ENCODE peak calls at places on chromosome 16, in ten cellular contexts. S is prostate gland; G is endothelial cell; A is AG04450; N is naive thymus-derived CD8-positive, alpha-beta T cell; V is HFF-Myc; W is HS-5; F is activated CD8-positive, alpha-beta memory T cell treated with anti-CD3 and anti-CD28 coated beads for 4 hours; B is activated naive CD4-positive, alpha-beta T cell treated with Interleukin-2 at 50 U/mL for 16 hours; Q is amygdala. I is an unnamed sample.

GRCh38 chr16:15770512-15770911 is 86.3 kb downstream of the MYH11 start:
- DNase-seq in S (no peak), G (no peak), A (peak), N (no peak), V (no peak), W (no peak), F (no peak), B (no peak), Q (no peak), I (no peak)

GRCh38 chr16:81106826-81107503 is 10.8 kb upstream of the GCSH start:
- DNase-seq in S (no peak), G (no peak), A (no peak), N (no peak), V (no peak), W (no peak), F (no peak), B (no peak), Q (no peak), I (no peak)

GRCh38 chr16:4415538-4416199 is 727 bp downstream of the CORO7 start:
- DNase-seq in S (peak), G (peak), A (no peak), N (peak), V (no peak), W (no peak), F (no peak), B (peak), Q (peak), I (peak)

GRCh38 chr16:51392651-51393187 is 241.6 kb upstream of the SALL1 start:
- DNase-seq in S (no peak), G (no peak), A (peak), N (no peak), V (peak), W (no peak), F (no peak), B (no peak), Q (no peak), I (no peak)

GRCh38 chr16:67396159-67396774 is 3.0 kb upstream of the TPPP3 start:
- DNase-seq in S (peak), G (peak), A (no peak), N (no peak), V (peak), W (no peak), F (no peak), B (no peak), Q (no peak), I (no peak)

GRCh38 chr16:84109598-84110325 is 7.0 kb downstream of the MBTPS1 start:
- DNase-seq in S (no peak), G (no peak), A (no peak), N (no peak), V (no peak), W (no peak), F (no peak), B (no peak), Q (no peak), I (no peak)

GRCh38 chr16:58198022-58198683 is at the start of gene CSNK2A2:
- DNase-seq in S (peak), G (peak), A (peak), N (peak), V (peak), W (peak), F (peak), B (peak), Q (no peak), I (peak)

GRCh38 chr16:61665512-61665911 is 370.7 kb downstream of the CDH8 start:
- DNase-seq in S (no peak), G (no peak), A (no peak), N (no peak), V (no peak), W (no peak), F (no peak), B (no peak), Q (no peak), I (no peak)

GRCh38 chr16:27748868-27749546 is 199.1 kb downstream of the KATNIP start:
- DNase-seq in S (peak), G (peak), A (peak), N (peak), V (peak), W (no peak), F (peak), B (peak), Q (no peak), I (peak)

GRCh38 chr16:762049-762513 is 1.5 kb downstream of the MSLN start:
- DNase-seq in S (no peak), G (no peak), A (no peak), N (no peak), V (no peak), W (no peak), F (no peak), B (no peak), Q (no peak), I (no peak)

GRCh38 chr16:72426416-72426815 is 254.5 kb upstream of the PMFBP1 start:
- DNase-seq in S (no peak), G (no peak), A (no peak), N (no peak), V (no peak), W (no peak), F (no peak), B (no peak), Q (no peak), I (no peak)

GRCh38 chr16:86199871-86200700 is 301.1 kb downstream of the IRF8 start:
- DNase-seq in S (no peak), G (no peak), A (peak), N (no peak), V (no peak), W (no peak), F (no peak), B (no peak), Q (no peak), I (no peak)

GRCh38 chr16:48586083-48586482 is 23.9 kb downstream of the N4BP1 start:
- DNase-seq in S (no peak), G (no peak), A (no peak), N (no peak), V (no peak), W (no peak), F (no peak), B (no peak), Q (no peak), I (no peak)

GRCh38 chr16:10787304-10787703 is 31.3 kb downstream of the TVP23A start:
- DNase-seq in S (no peak), G (no peak), A (no peak), N (no peak), V (no peak), W (no peak), F (no peak), B (no peak), Q (no peak), I (no peak)

GRCh38 chr16:18050777-18051176 is 285.8 kb downstream of the NPIPA8 start:
- DNase-seq in S (no peak), G (no peak), A (no peak), N (no peak), V (no peak), W (no peak), F (no peak), B (no peak), Q (no peak), I (no peak)

GRCh38 chr16:73714976-73715375 is 581.6 kb upstream of the PSMD7 start:
- DNase-seq in S (no peak), G (no peak), A (no peak), N (no peak), V (no peak), W (no peak), F (no peak), B (no peak), Q (no peak), I (no peak)

GRCh38 chr16:66457888-66458287 is 30.8 kb downstream of the BEAN1 start:
- DNase-seq in S (no peak), G (no peak), A (no peak), N (no peak), V (no peak), W (no peak), F (no peak), B (no peak), Q (no peak), I (no peak)

GRCh38 chr16:23145186-23145585 is 4.1 kb downstream of the USP31 start:
- DNase-seq in S (peak), G (no peak), A (no peak), N (no peak), V (no peak), W (no peak), F (no peak), B (no peak), Q (no peak), I (no peak)

GRCh38 chr16:23152386-23153178 is 3.3 kb upstream of the USP31 start:
- DNase-seq in S (peak), G (no peak), A (no peak), N (no peak), V (no peak), W (no peak), F (no peak), B (no peak), Q (no peak), I (no peak)

GRCh38 chr16:89473791-89474414 is 16.5 kb downstream of the ANKRD11 start:
- DNase-seq in S (no peak), G (no peak), A (no peak), N (no peak), V (no peak), W (no peak), F (no peak), B (no peak), Q (no peak), I (no peak)

GRCh38 chr16:31876955-31877828 is 3.6 kb downstream of the ZNF267 start:
- DNase-seq in S (no peak), G (no peak), A (peak), N (peak), V (peak), W (peak), F (no peak), B (peak), Q (no peak), I (peak)

GRCh38 chr16:27432600-27432957 is 30.6 kb downstream of the IL21R start:
- DNase-seq in S (no peak), G (peak), A (peak), N (no peak), V (peak), W (no peak), F (no peak), B (no peak), Q (no peak), I (no peak)

GRCh38 chr16:27595993-27596392 is 46.0 kb downstream of the KATNIP start:
- DNase-seq in S (no peak), G (no peak), A (no peak), N (no peak), V (no peak), W (no peak), F (no peak), B (no peak), Q (no peak), I (no peak)

GRCh38 chr16:11340710-11341109 is 4.5 kb upstream of the RMI2 start:
- DNase-seq in S (no peak), G (no peak), A (no peak), N (no peak), V (no peak), W (no peak), F (no peak), B (no peak), Q (no peak), I (no peak)